ENCODE peak calls at places on chromosomes 7 and 10, in four cellular contexts. I, G, Q and V are unnamed samples.

GRCh38 chr10:100158044-100158805 is 27.6 kb downstream of the ERLIN1 start:
- DNase-seq in I (no peak), G (no peak), Q (no peak), V (no peak)

GRCh38 chr7:136278057-136278456 is 300.9 kb upstream of the MTPN start:
- DNase-seq in I (no peak), G (no peak), Q (no peak), V (no peak)

GRCh38 chr7:27180431-27181175 is 4.4 kb downstream of the HOXA11 start:
- DNase-seq in I (no peak), G (no peak), Q (no peak), V (no peak)

GRCh38 chr7:142887282-142888015 is 1.9 kb upstream of the TRPV6 start:
- DNase-seq in I (no peak), G (no peak), Q (no peak), V (no peak)

GRCh38 chr10:110629680-110630191 is 14.4 kb upstream of the RBM20 start:
- DNase-seq in I (no peak), G (no peak), Q (no peak), V (no peak)

GRCh38 chr7:1662101-1662500 is 8.0 kb upstream of the ELFN1 start:
- DNase-seq in I (peak; percentile 10), G (peak; percentile 10), Q (no peak), V (peak; percentile 41)

GRCh38 chr10:98168147-98168546 is 33.7 kb downstream of the R3HCC1L start:
- DNase-seq in I (no peak), G (no peak), Q (no peak), V (no peak)

GRCh38 chr10:95308389-95309302 is 17.8 kb upstream of the PDLIM1 start:
- DNase-seq in I (no peak), G (no peak), Q (no peak), V (no peak)

GRCh38 chr7:46123-46829 is 146.1 kb upstream of the FAM20C start:
- DNase-seq in I (no peak), G (no peak), Q (no peak), V (peak; percentile 30)

GRCh38 chr10:68334672-68335467 is 2.1 kb upstream of the PBLD start:
- DNase-seq in I (no peak), G (no peak), Q (no peak), V (no peak)

GRCh38 chr7:149734514-149735075 is 38.8 kb downstream of the ZNF467 start:
- DNase-seq in I (no peak), G (no peak), Q (no peak), V (no peak)

GRCh38 chr10:78548369-78548985 is 514.8 kb downstream of the RPS24 start:
- DNase-seq in I (no peak), G (no peak), Q (no peak), V (no peak)

GRCh38 chr7:104967595-104967994 is 46.4 kb upstream of the KMT2E start:
- DNase-seq in I (no peak), G (no peak), Q (no peak), V (no peak)

GRCh38 chr7:139702811-139703467 is 74.9 kb downstream of the HIPK2 start:
- DNase-seq in I (no peak), G (no peak), Q (no peak), V (no peak)

GRCh38 chr10:53579773-53580172 is 807.2 kb upstream of the MBL2 start:
- DNase-seq in I (no peak), G (no peak), Q (no peak), V (no peak)

GRCh38 chr7:131100357-131101054 is 227.2 kb upstream of the MKLN1 start:
- DNase-seq in I (no peak), G (no peak), Q (no peak), V (no peak)

GRCh38 chr10:103448751-103449150 is 3.4 kb downstream of the CALHM2 start:
- DNase-seq in I (no peak), G (no peak), Q (no peak), V (no peak)

GRCh38 chr7:71785216-71785615 is 626.9 kb downstream of the CALN1 start:
- DNase-seq in I (no peak), G (no peak), Q (no peak), V (no peak)

GRCh38 chr10:113142601-113143000 is 192.6 kb downstream of the TCF7L2 start:
- DNase-seq in I (no peak), G (no peak), Q (no peak), V (no peak)

GRCh38 chr10:11610855-11611247 is 599 bp downstream of the USP6NL start:
- DNase-seq in I (peak; percentile 35), G (no peak), Q (no peak), V (peak; percentile 62)

GRCh38 chr10:25142465-25142864 is 32.3 kb upstream of the GPR158 start:
- DNase-seq in I (no peak), G (no peak), Q (no peak), V (no peak)

GRCh38 chr10:43287056-43288007 is 20.5 kb upstream of the RASGEF1A start:
- DNase-seq in I (no peak), G (no peak), Q (no peak), V (no peak)

GRCh38 chr7:156473476-156474240 is 166.9 kb upstream of the RNF32 start:
- DNase-seq in I (peak; percentile 53), G (peak; percentile 76), Q (peak; percentile 59), V (no peak)
- TF ChIP-seq TEAD4 in I (no peak), G (no peak), Q (no peak), V (no peak)

GRCh38 chr7:33649476-33650441 is 255.6 kb upstream of the BMPER start:
- DNase-seq in I (no peak), G (no peak), Q (no peak), V (no peak)
- TF ChIP-seq TEAD4 in I (no peak), G (no peak), Q (no peak), V (no peak)

GRCh38 chr7:151863386-151864079 is 13.4 kb downstream of the PRKAG2 start:
- DNase-seq in I (peak; percentile 37), G (no peak), Q (no peak), V (no peak)
- TF ChIP-seq TEAD4 in I (no peak), G (no peak), Q (no peak), V (no peak)

GRCh38 chr7:24706211-24707165 is 50.8 kb downstream of the GSDME start:
- DNase-seq in I (no peak), G (no peak), Q (no peak), V (no peak)

GRCh38 chr7:24705481-24705954 is 51.7 kb downstream of the GSDME start:
- DNase-seq in I (no peak), G (no peak), Q (no peak), V (no peak)

GRCh38 chr7:24703296-24703695 is 54.0 kb downstream of the GSDME start:
- DNase-seq in I (no peak), G (no peak), Q (no peak), V (peak; percentile 32)

GRCh38 chr7:24702674-24703235 is 54.5 kb downstream of the GSDME start:
- DNase-seq in I (no peak), G (no peak), Q (no peak), V (no peak)

DNA sequence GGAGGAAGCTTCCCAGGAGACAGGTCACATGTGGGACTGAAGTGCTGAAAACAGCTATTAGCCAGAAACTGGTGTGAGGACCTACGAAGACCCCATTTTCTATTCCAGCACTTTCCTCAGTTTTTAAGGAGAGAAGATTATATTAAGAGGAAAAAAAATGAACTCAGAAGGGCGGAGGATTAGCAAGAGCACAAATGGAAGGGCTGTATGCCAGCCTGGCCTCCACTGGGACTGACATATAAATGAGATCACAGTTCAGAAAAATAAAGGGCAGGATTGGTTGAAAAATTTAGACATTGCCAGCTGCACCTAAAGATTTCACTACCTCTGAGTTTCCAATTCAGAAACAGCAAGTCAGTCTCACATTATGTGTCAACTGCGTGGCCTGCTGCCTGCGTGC is 53.0 kb downstream of the GSDME start:
- DNase-seq in I (no peak), G (no peak), Q (no peak), V (no peak)
- TF ChIP-seq TEAD4 in I (no peak), G (no peak), Q (no peak), V (no peak)

GRCh38 chr7:44196450-44196872 is 4.3 kb upstream of the YKT6 start:
- DNase-seq in I (peak; percentile 57), G (peak; percentile 81), Q (peak; percentile 73), V (peak; percentile 68)

GRCh38 chr7:44195901-44196300 is 4.9 kb upstream of the YKT6 start:
- DNase-seq in I (no peak), G (no peak), Q (no peak), V (no peak)

GRCh38 chr7:44197487-44197886 is 3.3 kb upstream of the YKT6 start:
- DNase-seq in I (no peak), G (no peak), Q (no peak), V (no peak)

GRCh38 chr7:44200699-44201461 is at the start of gene YKT6:
- DNase-seq in I (peak; percentile 94), G (peak; percentile 99), Q (peak; percentile 96), V (peak; percentile 88)

GRCh38 chr7:44201813-44202212 is 1.0 kb downstream of the YKT6 start:
- DNase-seq in I (no peak), G (no peak), Q (no peak), V (no peak)
- TF ChIP-seq TEAD4 in I (no peak), G (no peak), Q (no peak), V (no peak)

GRCh38 chr7:134019251-134019650 is 107.9 kb upstream of the LRGUK start:
- DNase-seq in I (no peak), G (no peak), Q (no peak), V (no peak)

GRCh38 chr7:134014935-134015334 is 112.2 kb upstream of the LRGUK start:
- DNase-seq in I (no peak), G (no peak), Q (no peak), V (no peak)

GRCh38 chr7:134016942-134017303 is 110.2 kb upstream of the LRGUK start:
- DNase-seq in I (no peak), G (no peak), Q (no peak), V (no peak)

GRCh38 chr7:134018321-134018720 is 108.8 kb upstream of the LRGUK start:
- DNase-seq in I (no peak), G (no peak), Q (no peak), V (no peak)

GRCh38 chr7:134016223-134016941 is 110.8 kb upstream of the LRGUK start:
- DNase-seq in I (peak; percentile 53), G (peak; percentile 67), Q (no peak), V (no peak)
- TF ChIP-seq TEAD4 in I (no peak), G (no peak), Q (no peak), V (no peak)

GRCh38 chr7:46080595-46081159 is 159.6 kb upstream of the IGFBP3 start:
- DNase-seq in I (no peak), G (no peak), Q (no peak), V (no peak)
- TF ChIP-seq TEAD4 in I (no peak), G (no peak), Q (no peak), V (no peak)

GRCh38 chr7:51455948-51456347 is 139.3 kb upstream of the COBL start:
- DNase-seq in I (peak; percentile 27), G (peak; percentile 79), Q (no peak), V (no peak)
- TF ChIP-seq TEAD4 in I (no peak), G (no peak), Q (no peak), V (no peak)

DNA sequence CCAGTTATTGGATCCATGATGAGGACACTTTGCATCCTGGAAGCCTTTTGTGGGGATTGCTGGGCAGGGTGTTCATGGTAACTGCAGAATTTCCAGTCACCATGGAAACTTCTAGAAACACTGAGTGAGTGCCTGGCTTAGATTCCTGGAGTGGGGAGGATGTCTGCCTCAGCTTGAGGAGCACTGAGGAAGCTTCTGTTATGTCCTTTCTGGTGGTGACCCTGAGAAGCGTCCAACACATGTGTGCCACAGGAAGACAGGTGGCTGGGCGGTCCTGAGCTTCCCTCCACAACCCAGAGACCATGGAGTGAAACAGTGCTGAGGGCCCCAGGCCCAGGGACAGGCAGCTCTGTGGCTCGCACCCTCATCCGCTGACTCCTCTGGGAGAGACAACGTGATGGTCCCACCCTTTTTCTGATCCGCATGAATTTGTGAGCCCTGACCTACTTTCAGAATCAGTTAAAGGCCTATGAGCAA is 191.9 kb upstream of the CXCL12 start:
- DNase-seq in I (no peak), G (no peak), Q (no peak), V (no peak)
- TF ChIP-seq TEAD4 in I (no peak), G (no peak), Q (no peak), V (no peak)